ENCODE peak calls at places on chromosomes 12 and 14, in four cellular contexts. D is HepG2, V is K562, H is GM12878. X is an unnamed sample.

GRCh38 chr12:100024974-100025555 is 40.3 kb upstream of the ANKS1B start:
- DNase-seq in V (no peak), D (no peak), H (no peak), X (no peak)

GRCh38 chr12:10967409-10967808 is 19.3 kb downstream of the TAS2R50 start:
- DNase-seq in H (no peak), D (no peak), V (no peak), X (no peak)

GRCh38 chr12:78018939-78019338 is 188.2 kb downstream of the NAV3 start:
- DNase-seq in H (no peak), D (peak), V (no peak), X (no peak)

GRCh38 chr12:52713960-52714886 is 10.9 kb upstream of the KRT77 start:
- DNase-seq in D (no peak), V (no peak), H (no peak), X (no peak)

GRCh38 chr12:71392521-71393145 is 47.0 kb upstream of the LGR5 start:
- DNase-seq in H (peak), V (peak), D (peak), X (peak)

GRCh38 chr14:29518335-29518734 is 409.3 kb downstream of the PRKD1 start:
- DNase-seq in D (no peak), V (no peak), H (no peak), X (no peak)

GRCh38 chr12:110270125-110270962 is 10.7 kb upstream of the ATP2A2 start:
- DNase-seq in H (no peak), V (peak), D (peak), X (peak)

GRCh38 chr12:10113085-10113484 is 14.3 kb upstream of the CLEC1A start:
- DNase-seq in V (no peak), D (no peak), H (no peak), X (no peak)

GRCh38 chr12:93785262-93786010 is 108.3 kb downstream of the CRADD start:
- DNase-seq in H (no peak), D (peak), V (peak), X (no peak)

GRCh38 chr14:53338192-53338591 is 185.1 kb upstream of the DDHD1 start:
- DNase-seq in D (no peak), V (no peak), H (no peak), X (no peak)

GRCh38 chr12:85948340-85948739 is 74.2 kb downstream of the NTS start:
- DNase-seq in V (no peak), H (no peak), D (no peak), X (no peak)

GRCh38 chr12:98990648-98991047 is 345.6 kb downstream of the APAF1 start:
- DNase-seq in V (no peak), D (no peak), H (no peak), X (no peak)

GRCh38 chr14:74611672-74612345 is at the start of gene LTBP2:
- DNase-seq in V (no peak), D (no peak), H (no peak), X (no peak)

GRCh38 chr14:55136241-55136640 is 7.2 kb downstream of the LGALS3 start:
- DNase-seq in V (no peak), H (no peak), D (no peak), X (no peak)

GRCh38 chr14:51444381-51445000 is 204.4 kb downstream of the TMX1 start:
- DNase-seq in H (no peak), D (no peak), V (no peak), X (no peak)

GRCh38 chr12:67482751-67483661 is 165.5 kb upstream of the DYRK2 start:
- DNase-seq in V (no peak), H (peak), D (no peak), X (no peak)

GRCh38 chr12:33825986-33826602 is 196.2 kb upstream of the ALG10 start:
- DNase-seq in H (no peak), D (no peak), V (no peak), X (no peak)

GRCh38 chr12:18165422-18165871 is 75.5 kb upstream of the RERGL start:
- DNase-seq in V (no peak), H (peak), D (no peak), X (no peak)

GRCh38 chr14:70622111-70622712 is 19.5 kb upstream of the TTC9 start:
- DNase-seq in V (peak), H (no peak), D (peak), X (peak)

GRCh38 chr14:94665121-94665520 is 52.9 kb downstream of the SERPINA3 start:
- DNase-seq in V (no peak), D (no peak), H (no peak), X (no peak)

GRCh38 chr14:71418591-71419245 is 511.5 kb downstream of the PCNX1 start:
- DNase-seq in H (no peak), V (peak), D (no peak), X (no peak)

GRCh38 chr12:70052931-70053497 is 190.2 kb upstream of the CNOT2 start:
- DNase-seq in D (peak), H (no peak), V (peak), X (no peak)
- TF ChIP-seq FOXM1 in D (no peak), H (no peak), V (no peak), X (no peak)

DNA sequence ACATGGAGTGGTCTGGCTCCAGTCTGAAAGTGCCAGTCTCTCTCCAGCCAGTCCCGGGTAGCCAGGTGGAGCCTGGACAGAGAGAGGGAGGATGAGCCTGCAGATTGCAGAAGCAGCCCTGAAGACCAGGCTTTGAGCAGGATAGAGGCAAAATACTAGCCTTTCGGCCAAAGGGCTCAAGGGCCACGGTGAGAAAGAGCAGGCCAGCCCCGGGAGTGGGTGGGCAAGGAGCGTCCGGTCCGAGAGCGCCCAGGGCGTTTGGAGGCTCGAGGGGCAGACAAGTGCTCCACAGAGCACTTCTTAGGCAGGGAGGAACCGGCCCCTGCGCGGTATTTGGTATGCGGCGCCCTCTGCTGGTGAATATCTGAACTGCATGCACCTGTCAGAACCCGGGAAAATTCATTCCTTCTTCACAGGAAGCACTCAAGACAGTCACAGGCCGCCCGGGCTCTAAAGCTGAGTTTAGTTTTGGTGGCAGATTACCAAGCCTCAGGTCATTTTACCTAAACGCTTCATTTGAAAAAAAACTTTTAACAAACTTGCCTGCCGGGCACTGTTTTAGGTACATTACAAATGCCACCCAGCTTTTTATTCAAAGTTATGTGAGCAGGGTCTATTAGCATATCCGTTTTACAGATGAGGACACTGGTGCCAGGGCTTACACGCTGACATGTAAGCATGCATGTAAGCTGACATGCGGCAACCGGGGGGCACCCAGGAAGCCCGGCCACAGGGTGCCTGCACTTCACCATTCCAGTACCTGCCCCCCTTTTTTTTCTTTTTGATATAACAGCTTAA is 21.0 kb upstream of the PSMC1 start:
- DNase-seq in D (peak), H (no peak), V (peak), X (peak)
- TF ChIP-seq TARDBP in D (no peak), H (no peak), V (no peak), X (no peak)

DNA sequence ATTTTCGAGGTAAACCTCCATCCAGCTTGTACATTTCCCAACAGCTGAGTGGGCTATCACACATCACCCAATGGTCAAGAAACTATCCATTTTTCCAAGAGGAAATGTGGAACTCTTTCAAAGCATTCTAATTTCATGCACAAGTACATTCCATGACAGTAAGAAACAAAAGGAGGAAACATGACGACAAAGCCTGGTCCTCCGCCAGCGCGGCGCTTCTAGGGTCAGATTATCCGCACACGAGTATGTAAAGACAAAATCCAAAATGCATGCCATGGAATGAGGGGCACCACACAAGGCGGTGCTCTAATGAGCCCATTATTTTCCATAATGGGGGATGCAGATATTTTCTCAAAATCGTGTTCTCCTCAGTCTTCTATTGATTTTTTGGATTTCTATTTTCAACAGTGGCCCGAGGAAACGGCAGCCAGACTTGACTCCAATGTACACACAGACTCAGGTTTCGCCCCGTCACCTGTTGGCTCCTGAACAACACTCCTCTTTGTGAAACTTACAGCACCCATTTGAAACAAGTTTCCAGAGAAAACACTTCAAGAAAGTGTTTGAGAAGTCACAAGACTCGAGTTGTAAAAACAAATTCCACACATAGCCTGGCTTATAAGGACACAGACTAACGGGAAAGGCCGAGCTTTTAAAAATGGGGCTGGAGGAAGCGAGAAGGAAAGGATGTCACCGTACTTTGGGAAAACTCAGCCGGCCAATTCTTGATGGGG is 107.3 kb downstream of the PRICKLE1 start:
- DNase-seq in V (no peak), H (no peak), D (peak), X (no peak)
- TF ChIP-seq BHLHE40 in V (no peak), H (no peak), D (no peak), X (no peak)

GRCh38 chr14:87748558-87748957 is 244.4 kb downstream of the GALC start:
- DNase-seq in D (no peak), V (no peak), H (no peak), X (no peak)

DNA sequence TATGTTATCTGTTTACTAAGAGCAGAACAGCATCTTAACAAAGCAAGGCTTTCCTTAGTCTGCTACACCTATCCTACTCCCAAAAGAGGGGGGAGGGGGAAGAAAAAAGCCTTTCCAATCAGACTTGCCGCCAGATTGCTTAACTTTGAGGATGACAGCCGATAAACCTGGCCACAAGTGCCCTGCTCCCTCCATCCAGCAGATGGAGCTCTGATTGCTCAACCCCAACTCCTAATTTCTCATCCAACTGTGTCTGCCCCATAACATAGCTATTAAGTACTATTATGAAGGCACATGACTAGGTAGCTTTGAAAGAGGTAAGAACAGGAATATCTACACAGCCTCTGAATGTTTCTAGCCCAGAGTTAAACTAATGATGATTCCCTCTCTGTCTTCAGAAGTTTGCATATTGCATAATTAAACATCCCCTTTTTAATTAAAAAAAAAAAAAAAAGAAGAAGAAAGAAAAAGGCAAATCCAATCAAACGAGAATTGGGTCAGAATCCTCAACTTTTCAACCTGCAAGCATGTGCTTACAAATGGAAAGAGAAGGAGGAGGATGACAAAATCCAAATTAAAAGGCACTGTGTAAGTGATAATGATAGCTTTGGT is 247.4 kb downstream of the GALC start:
- DNase-seq in D (peak), H (no peak), V (peak), X (peak)
- TF ChIP-seq FOXM1 in D (no peak), H (no peak), V (no peak), X (no peak)

DNA sequence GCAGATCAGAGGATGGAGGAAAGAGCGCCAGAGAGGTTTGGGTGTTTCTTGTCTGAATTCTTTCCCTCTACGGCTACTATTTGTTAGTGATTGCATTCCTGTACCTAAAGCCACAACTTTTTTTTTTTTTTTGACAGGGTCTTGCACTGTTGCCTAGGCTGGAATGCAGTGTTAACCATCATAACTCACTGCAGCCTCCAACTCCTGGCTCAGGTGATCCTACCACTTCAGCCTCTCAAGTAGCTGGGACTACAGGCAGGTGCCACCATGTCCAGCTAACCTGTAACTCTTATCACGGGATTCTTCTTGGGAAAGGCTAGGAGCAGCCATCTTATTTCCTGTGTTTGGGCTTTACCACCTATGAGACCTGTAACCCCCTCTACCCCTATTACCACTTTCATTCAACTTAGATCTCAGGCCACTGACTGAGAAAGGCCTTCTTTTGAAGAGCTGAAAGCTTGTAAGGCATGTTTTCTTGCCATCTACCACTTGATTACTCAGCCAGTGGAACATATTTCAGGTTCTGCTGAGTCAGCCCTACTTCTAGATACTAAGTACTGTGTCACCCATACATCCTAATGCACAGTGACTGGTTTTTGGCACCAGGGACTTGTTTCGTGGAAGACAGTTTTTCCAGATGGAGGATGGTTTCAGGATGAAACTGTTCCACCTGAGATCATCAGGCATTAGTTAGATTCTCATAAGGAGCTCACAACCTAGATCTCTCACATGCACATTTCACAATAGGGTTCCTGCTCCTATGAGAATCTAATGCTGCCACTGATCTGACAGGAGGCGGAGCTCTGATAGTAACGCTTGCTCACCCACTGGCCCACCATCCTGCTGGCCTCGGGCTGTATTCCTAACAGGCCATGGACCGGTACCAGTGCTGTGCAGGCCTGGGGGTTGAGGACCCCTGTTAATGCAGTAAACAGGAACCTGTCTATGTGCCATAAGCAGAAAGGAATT is 6.9 kb downstream of the VEZT start:
- DNase-seq in D (no peak), H (no peak), V (peak), X (no peak)
- TF ChIP-seq TARDBP in D (no peak), H (no peak), V (no peak), X (no peak)

DNA sequence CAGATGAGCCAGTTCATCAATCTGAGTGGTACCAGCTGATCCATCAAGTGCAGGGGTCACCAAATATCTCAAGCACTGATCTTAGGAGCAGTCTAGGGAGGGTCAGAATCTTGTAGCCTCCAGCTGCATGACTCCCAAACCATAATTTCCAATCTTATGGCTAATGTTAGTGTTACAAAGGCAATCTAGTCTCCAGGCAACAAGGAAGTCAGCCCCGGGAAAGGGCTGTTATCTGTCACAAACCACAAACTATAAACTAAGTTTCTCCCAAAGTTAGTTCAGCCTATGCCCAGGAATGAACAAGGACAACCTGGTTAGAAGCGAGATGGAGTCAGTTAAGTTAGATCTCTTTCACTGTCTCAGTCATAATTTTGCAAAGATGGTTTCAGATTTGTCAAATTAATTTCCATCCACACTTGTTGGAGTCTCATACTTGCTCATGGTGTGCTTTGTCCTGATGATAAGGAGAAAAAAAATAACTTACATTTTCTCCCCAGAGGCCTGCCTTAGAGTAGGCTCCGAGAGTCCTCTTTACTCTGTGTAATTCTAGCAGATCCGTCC is 3.9 kb upstream of the ABHD4 start:
- DNase-seq in H (no peak), V (peak), D (no peak), X (no peak)
- TF ChIP-seq BHLHE40 in H (no peak), V (no peak), D (no peak), X (no peak)

DNA sequence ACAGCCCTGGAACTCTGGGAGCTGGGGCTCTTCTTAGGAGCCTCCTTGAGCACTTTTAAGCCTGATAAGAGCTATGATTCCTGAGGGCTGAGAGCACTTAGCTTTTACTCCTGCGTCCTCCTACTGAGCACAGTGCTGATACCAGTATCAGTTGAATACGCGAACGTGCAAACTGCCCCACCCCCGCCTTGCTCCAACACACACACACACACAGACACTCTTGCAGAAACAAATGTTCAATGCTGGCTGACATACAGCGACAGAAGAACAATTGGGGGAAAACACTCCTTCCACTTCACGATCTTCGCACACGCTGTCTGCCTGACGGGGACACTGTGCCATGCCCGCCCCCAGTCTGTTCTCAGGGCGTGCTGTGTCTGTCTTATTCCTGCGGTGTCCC is 57.2 kb upstream of the DLK1 start:
- DNase-seq in H (no peak), V (peak), D (no peak), X (no peak)
- TF ChIP-seq FOXM1 in H (no peak), V (no peak), D (no peak), X (no peak)

GRCh38 chr14:35865611-35866010 is 39.5 kb downstream of the BRMS1L start:
- DNase-seq in V (no peak), D (no peak), H (no peak), X (no peak)

GRCh38 chr14:35861204-35861868 is 35.2 kb downstream of the BRMS1L start:
- DNase-seq in V (peak), H (peak), D (no peak), X (no peak)

GRCh38 chr14:35867280-35867629 is 41.1 kb downstream of the BRMS1L start:
- DNase-seq in H (no peak), V (no peak), D (no peak), X (no peak)

GRCh38 chr14:35866595-35867279 is 40.6 kb downstream of the BRMS1L start:
- DNase-seq in V (no peak), D (no peak), H (no peak), X (no peak)
- TF ChIP-seq TARDBP in V (no peak), D (no peak), H (no peak), X (no peak)

GRCh38 chr12:104279164-104279563 is 24.4 kb upstream of the EID3 start:
- DNase-seq in D (no peak), H (no peak), V (no peak), X (no peak)

GRCh38 chr12:104281636-104282035 is 21.9 kb upstream of the EID3 start:
- DNase-seq in V (no peak), D (no peak), H (no peak), X (no peak)

GRCh38 chr12:104280111-104280510 is 23.4 kb upstream of the EID3 start:
- DNase-seq in V (no peak), H (no peak), D (no peak), X (no peak)

GRCh38 chr12:104282109-104282508 is 21.4 kb upstream of the EID3 start:
- DNase-seq in V (peak), H (no peak), D (no peak), X (no peak)

DNA sequence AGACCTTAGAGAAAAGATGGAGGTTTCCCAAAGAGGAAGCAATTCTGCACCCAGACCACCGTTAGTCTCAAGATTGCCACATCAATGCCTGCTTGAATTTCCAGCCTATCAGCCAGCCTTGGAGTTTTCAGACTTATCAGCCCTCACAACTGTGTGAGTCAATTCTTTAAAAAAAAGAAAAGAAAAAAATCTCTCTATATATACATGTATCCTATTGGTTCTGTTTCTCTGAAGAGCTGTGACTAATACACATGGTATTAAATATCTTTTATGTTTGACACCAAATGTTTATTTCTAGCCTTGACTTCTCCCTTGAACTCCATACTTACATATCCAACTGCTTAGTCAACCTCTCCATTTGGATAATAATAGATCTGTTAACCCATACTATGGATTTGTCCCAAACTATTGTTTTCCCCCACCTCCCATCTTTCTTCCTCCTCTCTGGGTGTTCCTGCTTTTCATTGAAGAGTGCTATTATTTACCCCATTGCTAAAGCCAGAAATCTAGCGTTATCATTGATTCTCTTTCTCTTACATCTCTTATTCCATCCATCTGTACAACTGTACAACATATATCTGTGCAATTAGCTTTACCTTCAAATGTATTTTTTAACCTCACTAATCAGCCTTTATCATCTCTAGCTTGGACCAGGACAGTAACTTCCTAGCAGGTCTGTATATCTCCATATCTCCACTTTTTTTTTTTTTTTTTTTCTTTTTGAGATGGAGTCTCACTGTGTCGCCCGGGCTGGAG is 22.7 kb upstream of the EID3 start:
- DNase-seq in D (peak), V (peak), H (no peak), X (no peak)
- TF ChIP-seq BHLHE40 in D (no peak), V (no peak), H (no peak), X (no peak)